ENCODE peak calls at places on chromosomes 1 and 21, in four cellular contexts. W, S, T and N are unnamed samples.

GRCh38 chr1:92486251-92487077 is at the start of gene GFI1:
- DNase-seq in W (no peak), S (no peak), T (peak; percentile 88), N (no peak)

GRCh38 chr21:35428927-35429326 is 379.8 kb upstream of the RUNX1 start:
- DNase-seq in W (no peak), S (no peak), T (no peak), N (no peak)

GRCh38 chr21:44873356-44874239 is at the start of gene PTTG1IP:
- DNase-seq in W (peak; percentile 46), S (peak; percentile 96), T (peak; percentile 100), N (peak; percentile 78)

GRCh38 chr1:89523597-89524368 is 846 bp upstream of the LRRC8B start:
- DNase-seq in W (no peak), S (peak; percentile 50), T (peak; percentile 73), N (no peak)

GRCh38 chr1:37478451-37478871 is 4.1 kb downstream of the ZC3H12A start:
- DNase-seq in W (no peak), S (peak; percentile 34), T (peak; percentile 55), N (no peak)

GRCh38 chr1:184461321-184461720 is 74.5 kb downstream of the C1orf21 start:
- DNase-seq in W (no peak), S (no peak), T (no peak), N (no peak)

GRCh38 chr1:119108993-119109392 is 31.5 kb downstream of the WARS2 start:
- DNase-seq in W (no peak), S (no peak), T (no peak), N (peak; percentile 23)

GRCh38 chr1:21650400-21650799 is 18.8 kb downstream of the RAP1GAP start:
- DNase-seq in W (no peak), S (no peak), T (no peak), N (no peak)

GRCh38 chr1:15723631-15724246 is 12.3 kb upstream of the SLC25A34 start:
- DNase-seq in W (no peak), S (no peak), T (no peak), N (no peak)

GRCh38 chr1:44609412-44609767 is 64.9 kb downstream of the TMEM53 start:
- DNase-seq in W (no peak), S (peak; percentile 68), T (peak; percentile 13), N (no peak)

GRCh38 chr1:9058465-9058864 is 11.0 kb downstream of the SLC2A5 start:
- DNase-seq in W (no peak), S (no peak), T (no peak), N (no peak)

GRCh38 chr1:64203420-64203819 is at the start of gene UBE2U:
- DNase-seq in W (no peak), S (no peak), T (no peak), N (no peak)